ENCODE peak calls at places on chromosomes 2 and 18, in four cellular contexts. D is H1, R is K562, C is GM12878. Q is an unnamed sample.

GRCh38 chr2:191838526-191838925 is 8.4 kb downstream of the CAVIN2 start:
- DNase-seq in C (no peak), R (no peak), D (no peak), Q (no peak)

GRCh38 chr2:176115883-176116813 is at the start of gene HOXD10:
- DNase-seq in C (no peak), D (no peak), R (no peak), Q (peak)

GRCh38 chr2:107361951-107362350 is 464.7 kb upstream of the RGPD4 start:
- DNase-seq in C (no peak), R (no peak), D (no peak), Q (no peak)

GRCh38 chr2:231604101-231604684 is 11.5 kb downstream of the TEX44 start:
- DNase-seq in D (no peak), C (no peak), R (no peak), Q (no peak)

GRCh38 chr2:215870088-215870490 is 143.3 kb downstream of the MREG start:
- DNase-seq in R (no peak), C (no peak), D (no peak), Q (no peak)

GRCh38 chr2:232757905-232758304 is 18.5 kb downstream of the KCNJ13 start:
- DNase-seq in D (no peak), C (no peak), R (no peak), Q (no peak)

GRCh38 chr2:28635251-28635650 is 116.4 kb upstream of the PPP1CB start:
- DNase-seq in D (no peak), C (no peak), R (no peak), Q (no peak)

GRCh38 chr2:199336546-199336945 is 121.2 kb downstream of the SATB2 start:
- DNase-seq in R (no peak), D (no peak), C (no peak), Q (no peak)

GRCh38 chr18:8426401-8426800 is 182.8 kb upstream of the RAB12 start:
- DNase-seq in C (no peak), D (no peak), R (peak), Q (no peak)

GRCh38 chr2:162424816-162425215 is 80.9 kb downstream of the GCA start:
- DNase-seq in R (no peak), C (no peak), D (no peak), Q (no peak)

GRCh38 chr2:55025082-55025481 is 25.2 kb downstream of the RTN4 start:
- DNase-seq in D (no peak), R (no peak), C (no peak), Q (no peak)

GRCh38 chr2:130390460-130391057 is 34.7 kb downstream of the PTPN18 start:
- DNase-seq in C (no peak), D (no peak), R (no peak), Q (no peak)

GRCh38 chr2:226020179-226020578 is 620.7 kb downstream of the NYAP2 start:
- DNase-seq in C (no peak), D (no peak), R (no peak), Q (no peak)

GRCh38 chr18:41783879-41784278 is 171.2 kb upstream of the PIK3C3 start:
- DNase-seq in R (no peak), C (no peak), D (no peak), Q (no peak)

GRCh38 chr2:57491213-57491612 is 555.4 kb upstream of the VRK2 start:
- DNase-seq in C (no peak), R (no peak), D (no peak), Q (no peak)

GRCh38 chr2:85523906-85524566 is 14.9 kb upstream of the MAT2A start:
- DNase-seq in C (no peak), D (no peak), R (peak), Q (peak)

GRCh38 chr2:109089602-109090300 is 39.3 kb upstream of the SH3RF3 start:
- DNase-seq in D (no peak), R (no peak), C (no peak), Q (no peak)

GRCh38 chr2:216109962-216110614 is 940 bp downstream of the XRCC5 start:
- DNase-seq in C (no peak), R (no peak), D (no peak), Q (no peak)

GRCh38 chr2:128137094-128137616 is 46.2 kb downstream of the UGGT1 start:
- DNase-seq in R (no peak), D (no peak), C (no peak), Q (no peak)

GRCh38 chr18:23879966-23880565 is 134.5 kb upstream of the TTC39C start:
- DNase-seq in C (no peak), D (no peak), R (no peak), Q (no peak)

GRCh38 chr2:141723834-141724233 is 407.0 kb downstream of the LRP1B start:
- DNase-seq in R (no peak), C (no peak), D (no peak), Q (no peak)

GRCh38 chr2:64807417-64807816 is 153.7 kb upstream of the SERTAD2 start:
- DNase-seq in C (peak), R (no peak), D (no peak), Q (no peak)

GRCh38 chr2:96157649-96158553 is 12.7 kb upstream of the DUSP2 start:
- DNase-seq in C (peak), D (no peak), R (peak), Q (peak)

GRCh38 chr2:96374211-96374951 is 38.8 kb downstream of the NCAPH start:
- DNase-seq in C (no peak), D (no peak), R (no peak), Q (peak)

GRCh38 chr2:191171291-191171690 is 20.5 kb upstream of the STAT4 start:
- DNase-seq in D (no peak), R (no peak), C (no peak), Q (peak)

GRCh38 chr2:152406836-152407161 is 71.8 kb downstream of the FMNL2 start:
- DNase-seq in C (no peak), D (no peak), R (no peak), Q (no peak)

GRCh38 chr2:168552450-168552856 is 96.4 kb downstream of the CERS6 start:
- DNase-seq in D (peak), C (peak), R (no peak), Q (no peak)
- H3K4me3 ChIP-seq in D (peak), C (no peak), R (no peak), Q (no peak)

DNA sequence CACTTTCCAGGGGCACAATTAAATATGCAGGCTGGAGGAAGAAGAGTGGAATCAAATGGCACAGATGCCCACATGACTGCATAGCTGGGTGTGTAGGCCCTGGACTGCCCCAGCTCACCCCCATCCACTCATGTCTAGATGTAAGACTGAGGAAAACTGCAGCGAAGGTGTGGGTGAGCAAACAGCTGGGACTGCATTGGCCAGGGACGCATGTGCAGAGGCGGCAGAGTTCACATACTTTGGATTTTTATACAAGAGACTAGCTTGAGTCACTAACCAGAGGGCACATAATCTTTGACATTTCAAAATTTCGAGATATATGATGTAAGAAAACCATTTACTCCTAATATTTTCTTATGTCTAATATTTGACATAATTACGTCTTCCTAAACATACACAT is 60.1 kb downstream of the SPIRE1 start:
- DNase-seq in D (no peak), C (no peak), R (no peak), Q (no peak)
- TF ChIP-seq NRF1 in D (no peak), C (no peak), R (no peak), Q (peak)

GRCh38 chr2:40123321-40123720 is 328.6 kb downstream of the SLC8A1 start:
- DNase-seq in R (no peak), C (no peak), D (no peak), Q (no peak)

GRCh38 chr2:40127147-40127546 is 324.7 kb downstream of the SLC8A1 start:
- DNase-seq in C (no peak), D (no peak), R (no peak), Q (no peak)

GRCh38 chr2:40120957-40121356 is 330.9 kb downstream of the SLC8A1 start:
- DNase-seq in C (no peak), R (no peak), D (no peak), Q (no peak)

GRCh38 chr2:40120021-40120420 is 331.9 kb downstream of the SLC8A1 start:
- DNase-seq in D (no peak), C (no peak), R (no peak), Q (no peak)

DNA sequence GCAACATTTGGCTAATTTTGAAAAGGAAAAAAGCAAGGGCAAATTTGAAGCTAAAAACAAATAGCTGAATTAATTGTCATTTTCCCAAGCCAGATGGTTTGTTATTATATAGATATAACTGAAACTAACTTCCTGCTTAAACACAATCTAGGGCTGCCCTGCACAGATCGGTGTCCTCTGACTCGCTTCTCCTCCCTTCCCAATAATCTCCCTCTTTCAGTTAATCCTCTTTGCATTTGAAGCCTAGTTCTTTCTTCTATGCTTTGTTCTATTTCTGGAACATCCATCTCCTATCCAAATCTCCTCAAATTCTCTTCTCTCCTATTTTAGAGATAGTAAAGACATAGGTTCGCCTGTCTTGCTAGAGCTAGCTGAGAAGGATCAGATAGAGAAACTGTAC is 328.1 kb downstream of the SLC8A1 start:
- DNase-seq in D (no peak), R (no peak), C (no peak), Q (no peak)
- H3K4me3 ChIP-seq in D (no peak), R (no peak), C (no peak), Q (no peak)

GRCh38 chr2:68345129-68345875 is 19.8 kb upstream of the PLEK start:
- DNase-seq in D (no peak), R (no peak), C (no peak), Q (no peak)
- TF ChIP-seq NRF1 in D (no peak), R (no peak), C (no peak), Q (no peak)

DNA sequence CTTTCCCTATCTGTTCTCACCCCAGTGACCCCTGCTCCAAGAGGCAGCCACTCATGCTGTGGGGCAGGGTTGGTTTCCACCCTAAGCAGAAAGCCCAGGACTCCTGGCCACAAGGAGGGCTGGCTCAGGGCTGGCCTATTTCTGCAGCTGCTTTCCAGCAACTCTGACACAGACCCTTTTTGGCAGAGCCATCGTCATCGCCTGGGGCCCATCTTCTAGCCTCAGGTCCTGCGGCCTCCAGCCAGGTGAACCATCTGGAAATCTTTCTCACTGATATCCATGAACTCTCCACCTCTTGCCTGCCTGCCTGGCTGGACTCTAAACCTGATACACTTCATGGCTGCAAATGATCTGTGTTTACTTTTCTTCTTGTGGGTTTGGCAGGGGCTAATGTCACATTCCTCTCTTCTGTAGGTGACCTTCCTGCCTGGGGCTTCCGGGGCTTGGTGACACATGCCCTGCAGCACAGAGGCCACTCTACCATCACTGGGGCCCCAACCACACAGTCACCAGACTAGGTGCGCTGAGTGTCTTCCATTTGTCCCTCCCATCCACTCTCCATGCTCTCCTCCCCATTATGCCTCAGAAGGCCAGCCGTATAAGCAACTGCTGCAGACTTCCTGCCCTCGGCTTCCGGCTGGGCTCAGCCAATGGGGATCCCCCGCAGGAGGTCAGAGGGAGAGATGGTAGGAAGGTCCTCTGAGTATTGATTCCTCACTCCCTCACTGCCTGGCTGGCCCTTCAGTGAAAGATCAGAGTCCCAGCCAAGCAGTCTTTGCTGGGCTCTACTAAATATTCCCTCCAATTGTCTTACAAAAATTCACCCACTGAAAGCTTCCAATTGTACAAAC is 9.7 kb upstream of the COPS8 start:
- DNase-seq in D (no peak), C (no peak), R (no peak), Q (no peak)
- H3K4me3 ChIP-seq in D (no peak), C (no peak), R (no peak), Q (no peak)

GRCh38 chr2:43270930-43271615 is 44.7 kb upstream of the ZFP36L2 start:
- DNase-seq in C (no peak), R (peak), D (no peak), Q (no peak)
- TF ChIP-seq NRF1 in C (no peak), R (no peak), D (no peak), Q (no peak)

GRCh38 chr2:44801676-44802408 is 139.7 kb upstream of the SIX3 start:
- DNase-seq in R (no peak), C (no peak), D (no peak), Q (no peak)
- H3K4me3 ChIP-seq in R (no peak), C (peak), D (peak), Q (no peak)

GRCh38 chr18:48486762-48487161 is 52.1 kb upstream of the CTIF start:
- DNase-seq in R (no peak), C (no peak), D (no peak), Q (no peak)
- TF ChIP-seq NRF1 in R (no peak), C (no peak), D (no peak), Q (no peak)

Q was measured in SK-N-SH.